ENCODE peak calls at places on chromosomes 12 and 14, in four cellular contexts. H is mammary epithelial cell, Y is K562, E is IMR-90. Q is an unnamed sample.

GRCh38 chr12:131108171-131108955 is 154.7 kb downstream of the ADGRD1 start:
- DNase-seq in Y (peak; percentile 55), E (no peak), H (no peak), Q (no peak)

GRCh38 chr14:100072783-100073346 is 7.6 kb downstream of the EVL start:
- DNase-seq in E (no peak), Y (peak; percentile 31), H (peak; percentile 60), Q (no peak)

GRCh38 chr12:105705765-105706164 is 375.3 kb downstream of the C12orf75 start:
- DNase-seq in Y (peak; percentile 34), H (peak; percentile 30), E (peak; percentile 67), Q (peak; percentile 79)

GRCh38 chr14:35121026-35121886 is 534 bp downstream of the PPP2R3C start:
- DNase-seq in E (no peak), Y (no peak), H (no peak), Q (peak; percentile 3)

GRCh38 chr14:102097441-102098135 is 10.7 kb upstream of the HSP90AA1 start:
- DNase-seq in E (no peak), Y (no peak), H (no peak), Q (no peak)

GRCh38 chr14:96162265-96162664 is 42.4 kb upstream of the BDKRB2 start:
- DNase-seq in E (peak; percentile 56), H (no peak), Y (no peak), Q (peak; percentile 66)

GRCh38 chr14:51805541-51805940 is 54.9 kb upstream of the GNG2 start:
- DNase-seq in H (no peak), Y (no peak), E (no peak), Q (no peak)

GRCh38 chr12:1499351-1499750 is 95.0 kb downstream of the FBXL14 start:
- DNase-seq in Y (no peak), E (no peak), H (no peak), Q (no peak)

GRCh38 chr12:124663771-124664366 is 96.5 kb upstream of the NCOR2 start:
- DNase-seq in E (no peak), H (no peak), Y (no peak), Q (no peak)

GRCh38 chr12:21913823-21914222 is 27.4 kb downstream of the ABCC9 start:
- DNase-seq in Y (no peak), E (no peak), H (no peak), Q (peak; percentile 24)

GRCh38 chr12:55937956-55938355 is 7.0 kb downstream of the DGKA start:
- DNase-seq in H (peak; percentile 74), Y (no peak), E (peak; percentile 17), Q (no peak)

GRCh38 chr12:122227341-122227740 is 1.5 kb upstream of the DIABLO start:
- DNase-seq in Y (no peak), E (no peak), H (no peak), Q (no peak)

GRCh38 chr14:102362545-102363181 is at the start of the genes CINP and TECPR2:
- DNase-seq in E (peak; percentile 93), Y (peak; percentile 90), H (peak; percentile 94), Q (peak; percentile 93)

GRCh38 chr12:114680498-114681148 is 3.4 kb downstream of the TBX3 start:
- DNase-seq in E (no peak), Y (no peak), H (peak; percentile 30), Q (no peak)

DNA sequence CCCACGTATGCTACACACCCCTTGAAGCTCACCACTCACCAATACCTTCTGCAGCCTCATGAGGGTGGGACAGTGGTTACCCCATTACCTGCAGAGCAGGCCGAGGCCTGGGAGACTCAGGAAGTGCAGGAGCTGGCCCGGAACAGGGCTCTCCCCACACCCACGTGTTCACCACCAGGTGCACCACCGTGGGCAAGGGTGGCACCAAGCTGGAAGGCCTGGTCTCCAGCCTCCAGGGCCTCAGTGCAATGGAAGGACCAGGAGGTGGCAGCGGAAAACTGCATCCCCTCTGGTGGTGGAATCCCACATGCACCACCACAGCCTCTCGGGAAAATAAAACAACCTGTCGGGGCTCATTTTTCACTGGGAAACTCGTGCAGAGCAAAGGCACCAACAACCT is 36.4 kb downstream of the ITPK1 start:
- DNase-seq in E (no peak), H (no peak), Y (no peak), Q (no peak)
- TF ChIP-seq CTCF in E (no peak), H (no peak), Y (no peak), Q (peak; percentile 5)

GRCh38 chr12:19999793-20000138 is 368.6 kb upstream of the PDE3A start:
- DNase-seq in Y (no peak), H (no peak), E (no peak), Q (no peak)
- H2AFZ ChIP-seq in Y (no peak overlapping the region), H (no peak overlapping the region), E (no peak overlapping the region), Q (no peak overlapping the region)

DNA sequence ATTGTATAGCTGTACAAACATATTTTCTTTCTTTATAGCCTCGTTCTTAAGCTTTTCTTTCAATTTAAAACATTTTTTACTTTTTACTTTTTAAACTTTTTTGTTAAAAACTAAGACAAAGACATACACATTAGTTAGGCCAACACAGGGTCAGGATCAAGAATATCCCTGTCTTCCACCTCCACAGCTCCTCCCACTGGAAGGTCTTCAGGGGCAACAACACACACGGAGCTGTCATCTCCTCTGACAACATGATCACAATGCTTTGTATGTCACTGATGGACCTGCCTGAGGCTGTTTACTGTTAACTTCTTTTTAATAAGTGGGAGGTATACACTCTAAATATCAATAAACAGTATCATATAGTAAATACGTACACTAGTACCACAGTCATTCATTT is 191.3 kb downstream of the SYT10 start:
- DNase-seq in Y (no peak), E (no peak), H (no peak), Q (no peak)
- TF ChIP-seq CTCF in Y (no peak), E (no peak), H (no peak), Q (no peak)

DNA sequence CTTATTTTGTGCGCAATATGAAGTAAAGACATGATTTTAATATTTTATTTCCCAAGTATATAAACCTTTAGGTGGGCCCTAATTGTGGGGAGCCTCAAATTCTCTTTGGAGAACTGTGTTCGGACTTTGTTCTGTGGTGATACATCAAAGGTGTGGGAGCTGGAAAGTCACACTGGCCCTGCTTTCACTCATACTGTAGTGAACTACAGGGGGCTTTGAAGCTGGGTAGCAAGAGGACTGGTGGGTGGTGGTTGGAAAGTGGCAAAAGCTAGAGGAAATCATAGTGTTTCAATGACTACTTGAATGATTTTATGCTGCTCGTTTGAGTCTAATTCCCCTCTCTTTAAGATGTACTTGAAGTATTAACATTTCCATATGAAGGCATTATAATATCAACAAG is 13.2 kb downstream of the TTC6 start:
- DNase-seq in E (no peak), H (no peak), Y (no peak), Q (no peak)
- H2AFZ ChIP-seq in E (no peak overlapping the region), H (no peak overlapping the region), Y (no peak overlapping the region), Q (no peak overlapping the region)

Q was measured in fibroblast of lung.